ENCODE peak calls at places on chromosomes 3 and 15, in four cellular contexts. E is H9, M is IMR-90, Y is neuronal stem cell. B is an unnamed sample.

GRCh38 chr3:160330111-160330510 is 68.9 kb downstream of the IFT80 start:
- DNase-seq in E (no peak), Y (no peak), M (no peak), B (no peak)

GRCh38 chr15:43776101-43776717 is 557 bp downstream of the ELL3 start:
- DNase-seq in E (peak; percentile 73), M (no peak), Y (peak; percentile 14), B (peak; percentile 63)

GRCh38 chr3:194328080-194328571 is 23.0 kb downstream of the CPN2 start:
- DNase-seq in Y (no peak), M (peak; percentile 72), E (peak; percentile 35), B (no peak)

GRCh38 chr15:52678036-52678467 is 1.1 kb downstream of the ATOSA start:
- DNase-seq in M (peak; percentile 65), Y (peak; percentile 9), E (peak; percentile 46), B (peak; percentile 63)

GRCh38 chr15:70347766-70348558 is 250.2 kb upstream of the TLE3 start:
- DNase-seq in Y (no peak), E (no peak), M (no peak), B (no peak)

GRCh38 chr3:111538687-111539086 is 3.3 kb upstream of the CD96 start:
- DNase-seq in Y (no peak), E (no peak), M (peak; percentile 72), B (no peak)

GRCh38 chr15:49242820-49243219 is 72.8 kb downstream of the GALK2 start:
- DNase-seq in M (peak; percentile 95), Y (no peak), E (no peak), B (peak; percentile 65)

GRCh38 chr3:128548426-128549282 is 55.7 kb upstream of the GATA2 start:
- DNase-seq in M (peak; percentile 45), Y (no peak), E (no peak), B (no peak)

GRCh38 chr15:93382196-93382820 is 293.3 kb upstream of the RGMA start:
- DNase-seq in M (no peak), E (no peak), Y (no peak), B (no peak)

GRCh38 chr3:39315420-39315819 is 14.1 kb upstream of the CCR8 start:
- DNase-seq in E (no peak), M (no peak), Y (no peak), B (no peak)

GRCh38 chr15:89171136-89172072 is 50.0 kb downstream of the RLBP1 start:
- DNase-seq in Y (peak; percentile 65), E (peak; percentile 81), M (peak; percentile 36), B (peak; percentile 86)

GRCh38 chr15:91915576-91915975 is 62.1 kb downstream of the SLCO3A1 start:
- DNase-seq in E (no peak), Y (no peak), M (no peak), B (no peak)

GRCh38 chr15:89391685-89392257 is 57.1 kb upstream of the POLG start:
- DNase-seq in Y (no peak), E (no peak), M (no peak), B (no peak)

GRCh38 chr15:34973512-34973911 is 4.0 kb upstream of the AQR start:
- DNase-seq in E (no peak), Y (no peak), M (no peak), B (no peak)

GRCh38 chr15:80844011-80844732 is 65.0 kb downstream of the CEMIP start:
- DNase-seq in E (no peak), Y (no peak), M (peak; percentile 64), B (peak; percentile 50)

GRCh38 chr15:96887730-96888129 is 557.2 kb downstream of the NR2F2 start:
- DNase-seq in M (no peak), E (no peak), Y (no peak), B (no peak)

GRCh38 chr3:33717866-33718594 is at the start of gene CLASP2:
- DNase-seq in M (peak; percentile 86), E (peak; percentile 90), Y (peak; percentile 84), B (peak; percentile 94)
- H3K23ac ChIP-seq in M (peak within 1 kb of the TSS; percentile 88), E (peak within 1 kb of the TSS; percentile 95), Y (peak within 1 kb of the TSS; percentile 90), B (no peak within 1 kb of the TSS)

DNA sequence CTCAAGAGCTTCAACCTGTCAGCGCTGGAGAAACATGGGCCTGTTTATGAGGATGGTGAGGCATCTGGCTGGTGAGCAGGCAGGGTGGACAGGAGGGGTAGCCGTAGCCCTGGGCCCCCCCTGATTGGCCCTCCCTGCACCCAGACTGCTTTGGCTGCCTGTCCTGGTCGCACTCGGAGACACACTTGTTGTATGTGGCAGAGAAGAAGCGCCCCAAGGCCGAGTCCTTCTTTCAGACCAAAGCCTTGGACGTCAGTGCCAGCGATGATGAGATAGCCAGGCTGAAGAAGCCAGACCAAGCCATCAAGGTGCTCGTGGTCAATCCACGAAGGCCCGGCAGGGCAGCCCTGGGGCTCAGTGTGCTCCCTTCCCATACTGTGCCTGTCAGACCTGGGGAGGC is 1.8 kb downstream of the APEH start:
- DNase-seq in E (no peak), Y (no peak), M (no peak), B (no peak)
- H3K79me1 ChIP-seq in E (peaks cover 4% of the 10 kb centered on the region), Y (peaks cover 4% of the 10 kb centered on the region), M (peaks cover 28% of the 10 kb centered on the region), B (peaks cover 17% of the 10 kb centered on the region)

DNA sequence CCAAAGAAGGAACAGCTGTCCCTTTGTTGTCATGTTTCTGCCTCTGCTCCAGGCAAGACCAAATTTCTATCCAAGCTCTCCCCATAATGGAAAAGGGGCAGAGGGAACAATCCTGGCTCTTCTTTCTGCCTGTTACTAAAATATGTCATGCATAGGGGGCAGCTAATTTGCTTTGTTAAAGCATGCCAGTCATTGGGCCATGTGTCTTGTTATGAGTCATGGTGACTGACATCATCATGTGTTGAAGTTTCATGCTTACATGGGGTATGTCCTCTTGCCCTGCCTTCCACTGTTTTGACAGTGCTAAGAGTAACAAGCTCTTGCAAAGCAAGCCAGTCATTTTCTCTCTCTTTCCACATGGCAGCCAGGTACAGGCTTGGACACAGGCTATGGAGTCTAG is 268.9 kb downstream of the GABRB3 start:
- DNase-seq in E (no peak), M (no peak), Y (no peak), B (peak; percentile 42)
- H2BK5ac ChIP-seq in E (no peak overlapping the region), M (no peak overlapping the region), Y (no peak overlapping the region), B (no peak overlapping the region)

DNA sequence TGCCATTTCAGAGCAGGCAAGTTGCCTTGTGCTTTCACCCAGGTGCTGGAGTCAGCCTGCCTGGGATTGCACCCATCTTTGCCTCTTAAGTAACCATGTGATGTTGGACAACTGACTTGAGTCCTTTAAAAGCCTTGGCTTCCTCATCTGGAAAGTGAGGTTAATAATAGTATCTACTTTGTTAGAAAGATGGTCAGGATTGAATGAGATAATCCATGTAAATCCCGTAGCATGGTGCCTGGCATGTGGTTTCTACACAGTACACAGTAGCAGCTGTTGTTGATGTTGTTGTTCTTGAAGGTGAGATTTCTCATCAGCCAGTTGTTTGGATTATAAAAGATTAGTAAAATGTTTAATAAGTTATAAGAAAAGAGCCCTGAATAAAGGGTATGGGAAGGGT is 48.8 kb downstream of the PSMD6 start:
- DNase-seq in M (no peak), Y (no peak), E (no peak), B (no peak)
- H3K23ac ChIP-seq in M (no peak overlapping the region), Y (no peak overlapping the region), E (no peak overlapping the region), B (no peak overlapping the region)

DNA sequence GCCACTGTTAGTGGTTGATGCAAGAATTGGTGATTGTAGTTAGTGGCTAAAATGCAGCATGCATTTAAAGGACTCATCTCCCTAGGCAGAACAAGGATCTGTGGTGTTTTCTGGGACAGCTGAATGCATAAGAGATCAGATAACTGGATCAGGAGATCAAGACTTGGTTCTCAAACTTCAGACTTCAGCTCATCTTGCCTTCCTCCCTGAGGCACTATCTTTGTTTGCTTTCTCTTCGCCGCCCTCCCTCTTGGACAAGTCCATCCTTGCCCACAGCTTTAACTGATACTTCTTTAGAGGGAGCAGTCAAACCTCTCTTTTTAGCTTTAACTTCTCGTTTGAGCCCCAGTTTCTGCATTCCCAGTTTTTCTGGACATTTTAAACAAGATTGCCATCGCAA is 195.4 kb upstream of the TPRG1 start:
- DNase-seq in M (no peak), E (no peak), Y (no peak), B (no peak)
- H3K79me1 ChIP-seq in M (no peaks in the 10 kb centered on the region), E (no peaks in the 10 kb centered on the region), Y (no peaks in the 10 kb centered on the region), B (no peaks in the 10 kb centered on the region)

DNA sequence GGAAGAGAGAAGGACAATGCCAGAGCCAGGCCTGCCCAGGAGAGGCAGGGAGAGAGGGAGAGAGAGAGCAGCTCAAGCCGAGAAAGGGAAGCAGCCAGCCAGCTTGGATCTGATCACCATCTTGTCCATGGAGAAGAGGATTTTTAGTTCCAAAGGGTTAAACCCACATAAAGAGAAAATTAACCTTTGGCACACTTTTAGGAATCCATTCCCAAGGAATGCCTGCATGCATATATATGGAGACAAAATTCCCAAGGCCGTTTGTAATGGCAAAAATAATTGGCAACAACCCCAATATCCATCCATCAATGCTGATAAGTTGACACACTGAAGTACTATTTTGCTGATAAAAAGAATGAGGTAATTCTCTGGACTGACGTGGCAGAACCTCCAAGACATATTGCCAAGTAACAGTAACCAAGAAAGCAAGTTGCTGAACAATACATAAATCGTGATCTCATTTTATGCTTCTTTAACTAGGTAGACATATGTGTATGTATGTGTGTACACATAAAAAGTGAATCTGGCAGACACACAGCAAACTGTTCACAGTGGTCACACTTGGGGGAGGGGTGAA is 7.5 kb upstream of the STRA6 start:
- DNase-seq in Y (no peak), M (peak; percentile 89), E (no peak), B (no peak)
- H2BK5ac ChIP-seq in Y (peak overlapping the region; percentile 59), M (no peak overlapping the region), E (no peak overlapping the region), B (peak overlapping the region; percentile 4)